ENCODE peak calls at places on chromosomes 5 and 9, in eight cellular contexts. I is LoVo; W is HTR-8/SVneo; C is H9; A is stimulated activated CD4-positive, alpha-beta T cell treated with anti-CD3 and anti-CD28 coated beads, Interleukin-2, amount 100 ng/mL, for 24 hours; K is occipital lobe; V is body of pancreas; S is cardiac septum. X is an unnamed sample.

GRCh38 chr9:130527651-130528310 is 51.6 kb upstream of the FUBP3 start:
- DNase-seq in V (no peak), S (no peak), W (no peak), A (no peak), C (no peak), K (no peak), I (no peak), X (no peak)

GRCh38 chr9:75866273-75866871 is 24.1 kb upstream of the PCSK5 start:
- DNase-seq in A (peak), C (no peak), I (peak), V (peak), K (peak), W (no peak), S (no peak), X (no peak)

GRCh38 chr5:44868541-44868940 is 59.8 kb downstream of the MRPS30 start:
- DNase-seq in A (no peak), C (no peak), W (no peak), S (no peak), K (no peak), V (no peak), I (no peak), X (no peak)

GRCh38 chr5:77266291-77266690 is 55.8 kb downstream of the PDE8B start:
- DNase-seq in K (no peak), C (no peak), W (no peak), S (no peak), V (no peak), A (no peak), I (no peak), X (no peak)

GRCh38 chr5:143054480-143054941 is 284.3 kb downstream of the ARHGAP26 start:
- DNase-seq in V (peak), C (no peak), A (peak), I (no peak), K (no peak), W (no peak), S (no peak), X (no peak)

GRCh38 chr9:92094655-92095054 is 20.6 kb downstream of the SPTLC1 start:
- DNase-seq in I (no peak), V (no peak), S (no peak), W (no peak), C (peak), K (no peak), A (peak), X (no peak)

GRCh38 chr5:157523976-157524375 is 51.6 kb downstream of the ADAM19 start:
- DNase-seq in S (peak), W (no peak), K (no peak), I (no peak), V (no peak), C (no peak), A (no peak), X (no peak)

GRCh38 chr5:41878598-41879305 is 8.5 kb upstream of the OXCT1 start:
- DNase-seq in V (no peak), C (no peak), K (no peak), A (no peak), S (no peak), W (no peak), I (no peak), X (no peak)

GRCh38 chr9:123111977-123112869 is 78.8 kb downstream of the GPR21 start:
- DNase-seq in C (peak), W (no peak), V (peak), S (no peak), K (no peak), A (peak), I (no peak), X (no peak)

GRCh38 chr5:151107738-151108520 is 27.1 kb upstream of the TNIP1 start:
- DNase-seq in A (no peak), V (peak), W (no peak), I (no peak), C (no peak), K (no peak), S (peak), X (no peak)

GRCh38 chr5:98770158-98770910 is 3.1 kb upstream of the RGMB start:
- DNase-seq in C (no peak), I (peak), K (peak), V (peak), S (no peak), W (peak), A (peak), X (peak)

GRCh38 chr5:52983731-52984620 is 5.2 kb upstream of the ITGA2 start:
- DNase-seq in K (no peak), A (no peak), S (no peak), V (no peak), W (no peak), I (peak), C (no peak), X (no peak)

GRCh38 chr9:38035873-38036272 is 33.2 kb downstream of the SHB start:
- DNase-seq in W (no peak), I (peak), K (no peak), V (no peak), S (no peak), C (no peak), A (no peak), X (peak)

GRCh38 chr9:122219856-122220672 is 8.7 kb downstream of the LHX6 start:
- DNase-seq in S (peak), C (no peak), V (no peak), I (no peak), W (no peak), A (no peak), K (no peak), X (no peak)

GRCh38 chr9:81680006-81680405 is 9.3 kb downstream of the TLE1 start:
- DNase-seq in S (no peak), W (no peak), A (no peak), I (no peak), K (no peak), V (no peak), C (no peak), X (no peak)

GRCh38 chr9:38434833-38435232 is 10.6 kb upstream of the IGFBPL1 start:
- DNase-seq in W (no peak), I (no peak), A (no peak), K (no peak), S (no peak), C (no peak), V (no peak), X (no peak)